ENCODE peak calls at places on chromosomes 12 and 14, in five cellular contexts. C is A549, J is foreskin keratinocyte, Y is PC-9, W is heart left ventricle. L is an unnamed sample.
A peak's percentile ranks its signal among the peaks of the same experiment; 100 is the strongest.

GRCh38 chr12:74646831-74647230 is 109.2 kb downstream of the ATXN7L3B start:
- DNase-seq in C (no peak), J (no peak), Y (peak; percentile 38), W (no peak), L (no peak)

GRCh38 chr14:105285174-105285573 is 15.6 kb downstream of the BRF1 start:
- DNase-seq in C (no peak), J (no peak), Y (no peak), W (no peak), L (no peak)

GRCh38 chr12:131112016-131112415 is 158.3 kb downstream of the ADGRD1 start:
- DNase-seq in C (no peak), J (no peak), Y (no peak), W (no peak), L (peak; percentile 91)

GRCh38 chr14:82911930-82912329 is 1378.3 kb upstream of the SEL1L start:
- DNase-seq in C (no peak), J (no peak), Y (no peak), W (no peak), L (no peak)

GRCh38 chr14:24852312-24853060 is 197.5 kb downstream of the STXBP6 start:
- DNase-seq in C (no peak), J (no peak), Y (no peak), W (no peak), L (no peak)

GRCh38 chr14:98867726-98868125 is 404.3 kb downstream of the BCL11B start:
- DNase-seq in C (no peak), J (no peak), Y (no peak), W (no peak), L (no peak)

GRCh38 chr14:60349663-60350365 is 100.8 kb downstream of the PPM1A start:
- DNase-seq in C (peak; percentile 56), J (no peak), Y (no peak), W (no peak), L (peak; percentile 17)

GRCh38 chr12:23066095-23066494 is 441.1 kb downstream of the ETNK1 start:
- DNase-seq in C (no peak), J (no peak), Y (no peak), W (no peak), L (no peak)

GRCh38 chr14:34710006-34710405 is 4.4 kb downstream of the CFL2 start:
- DNase-seq in C (no peak), J (no peak), Y (no peak), W (no peak), L (no peak)

GRCh38 chr14:69701857-69702256 is 65.1 kb upstream of the SRSF5 start:
- DNase-seq in C (no peak), J (no peak), Y (no peak), W (no peak), L (no peak)

GRCh38 chr12:123075591-123076171 is 75.2 kb downstream of the PITPNM2 start:
- DNase-seq in C (no peak), J (no peak), Y (peak; percentile 72), W (no peak), L (no peak)

GRCh38 chr14:64928239-64929002 is 14.1 kb downstream of the GPX2 start:
- DNase-seq in C (no peak), J (no peak), Y (no peak), W (no peak), L (no peak)

GRCh38 chr12:93244514-93245077 is 133.1 kb upstream of the NUDT4 start:
- DNase-seq in C (no peak), J (no peak), Y (no peak), W (no peak), L (no peak)

GRCh38 chr12:48907243-48907642 is 18.0 kb downstream of the FKBP11 start:
- DNase-seq in C (no peak), J (no peak), Y (no peak), W (no peak), L (no peak)
- H3K27ac ChIP-seq in C (no peak overlapping the region), J (no peak overlapping the region), Y (no peak overlapping the region), W (no peak overlapping the region), L (no peak overlapping the region)

GRCh38 chr14:92783813-92784431 is 10.2 kb upstream of the GOLGA5 start:
- DNase-seq in C (peak; percentile 69), J (no peak), Y (peak; percentile 71), W (no peak), L (peak; percentile 56)

GRCh38 chr14:92780444-92780843 is 13.7 kb upstream of the GOLGA5 start:
- DNase-seq in C (no peak), J (no peak), Y (peak; percentile 40), W (no peak), L (no peak)

GRCh38 chr14:92786427-92786756 is 7.7 kb upstream of the GOLGA5 start:
- DNase-seq in C (no peak), J (no peak), Y (no peak), W (no peak), L (no peak)

GRCh38 chr14:92785601-92786426 is 8.3 kb upstream of the GOLGA5 start:
- DNase-seq in C (no peak), J (peak; percentile 58), Y (peak; percentile 69), W (peak; percentile 68), L (peak; percentile 64)

DNA sequence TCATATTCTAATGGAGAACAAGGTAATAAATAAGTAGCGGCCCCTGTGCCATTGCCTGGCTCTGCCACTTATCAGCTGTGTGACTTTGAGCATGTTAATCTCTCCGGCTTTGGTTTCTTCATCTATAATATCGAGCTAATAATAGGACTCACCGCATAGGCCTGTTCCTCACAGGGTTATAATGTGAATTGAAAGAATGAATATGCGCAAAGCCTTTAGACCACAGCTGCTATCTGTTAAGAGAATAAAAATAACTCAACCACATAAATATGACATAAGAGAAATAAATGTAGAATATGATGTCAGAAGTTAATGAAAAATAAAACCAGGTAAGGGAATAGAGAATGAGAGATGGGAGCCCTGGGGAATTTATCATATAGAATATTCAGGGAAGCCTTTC is 13.2 kb upstream of the GOLGA5 start:
- DNase-seq in C (no peak), J (no peak), Y (no peak), W (no peak), L (no peak)
- H3K27ac ChIP-seq in C (no peak overlapping the region), J (no peak overlapping the region), Y (no peak overlapping the region), W (peak overlapping the region; percentile 28), L (no peak overlapping the region)

GRCh38 chr12:52061470-52062166 is 8.2 kb upstream of the ATG101 start:
- DNase-seq in C (no peak), J (no peak), Y (no peak), W (peak; percentile 27), L (no peak)
- H3K27ac ChIP-seq in C (no peak overlapping the region), J (no peak overlapping the region), Y (no peak overlapping the region), W (peak overlapping the region; percentile 87), L (no peak overlapping the region)

GRCh38 chr12:171743-172705 is 41.9 kb downstream of the SLC6A12 start:
- DNase-seq in C (no peak), J (no peak), Y (no peak), W (no peak), L (no peak)

GRCh38 chr12:170361-171225 is 43.4 kb downstream of the SLC6A12 start:
- DNase-seq in C (no peak), J (no peak), Y (no peak), W (no peak), L (no peak)

GRCh38 chr12:174596-174995 is 39.4 kb downstream of the SLC6A12 start:
- DNase-seq in C (no peak), J (no peak), Y (no peak), W (no peak), L (no peak)

GRCh38 chr12:171276-171675 is 42.7 kb downstream of the SLC6A12 start:
- DNase-seq in C (no peak), J (no peak), Y (no peak), W (no peak), L (no peak)

GRCh38 chr12:172732-173161 is 41.2 kb downstream of the SLC6A12 start:
- DNase-seq in C (no peak), J (no peak), Y (no peak), W (no peak), L (no peak)
- H3K27ac ChIP-seq in C (no peak overlapping the region), J (no peak overlapping the region), Y (no peak overlapping the region), W (no peak overlapping the region), L (no peak overlapping the region)

GRCh38 chr12:121520586-121521086 is 60.2 kb downstream of the KDM2B start:
- DNase-seq in C (no peak), J (no peak), Y (no peak), W (no peak), L (no peak)
- H3K27ac ChIP-seq in C (no peak overlapping the region), J (no peak overlapping the region), Y (no peak overlapping the region), W (no peak overlapping the region), L (no peak overlapping the region)

GRCh38 chr14:100665518-100666032 is 61.1 kb upstream of the DLK1 start:
- DNase-seq in C (no peak), J (no peak), Y (no peak), W (no peak), L (no peak)
- H3K27ac ChIP-seq in C (peak overlapping the region; percentile 54), J (no peak overlapping the region), Y (no peak overlapping the region), W (peak overlapping the region; percentile 63), L (no peak overlapping the region)

DNA sequence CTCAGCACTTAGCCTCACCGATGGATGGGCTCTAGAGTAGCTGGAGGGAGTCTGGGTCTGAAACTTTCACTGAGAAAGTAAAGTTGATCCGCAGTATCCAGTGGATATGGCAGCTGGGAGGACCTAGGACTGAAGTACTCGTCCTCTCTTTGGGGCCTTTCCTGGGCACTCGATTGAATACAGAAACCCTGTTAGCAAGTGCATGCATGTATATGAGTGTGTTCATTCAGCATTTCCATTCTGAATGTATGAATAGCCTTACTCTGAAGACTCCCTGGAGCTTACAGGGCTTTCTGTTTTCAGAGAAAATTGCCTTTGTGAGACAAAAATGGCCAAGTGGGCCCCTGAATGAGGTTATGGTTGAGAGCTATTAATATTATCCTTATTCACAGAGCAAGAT is 62.8 kb downstream of the DAD1 start:
- DNase-seq in C (no peak), J (no peak), Y (no peak), W (no peak), L (no peak)
- H3K27ac ChIP-seq in C (no peak overlapping the region), J (no peak overlapping the region), Y (no peak overlapping the region), W (no peak overlapping the region), L (no peak overlapping the region)

GRCh38 chr14:95330591-95331370 is 11.1 kb upstream of the CLMN start:
- DNase-seq in C (no peak), J (no peak), Y (no peak), W (no peak), L (no peak)
- H3K27ac ChIP-seq in C (no peak overlapping the region), J (no peak overlapping the region), Y (no peak overlapping the region), W (no peak overlapping the region), L (no peak overlapping the region)

GRCh38 chr12:49295087-49296001 is at the start of gene PRPH:
- DNase-seq in C (no peak), J (no peak), Y (no peak), W (no peak), L (no peak)
- H3K27ac ChIP-seq in C (no peak within 1 kb of the TSS), J (no peak within 1 kb of the TSS), Y (no peak within 1 kb of the TSS), W (no peak within 1 kb of the TSS), L (no peak within 1 kb of the TSS)

DNA sequence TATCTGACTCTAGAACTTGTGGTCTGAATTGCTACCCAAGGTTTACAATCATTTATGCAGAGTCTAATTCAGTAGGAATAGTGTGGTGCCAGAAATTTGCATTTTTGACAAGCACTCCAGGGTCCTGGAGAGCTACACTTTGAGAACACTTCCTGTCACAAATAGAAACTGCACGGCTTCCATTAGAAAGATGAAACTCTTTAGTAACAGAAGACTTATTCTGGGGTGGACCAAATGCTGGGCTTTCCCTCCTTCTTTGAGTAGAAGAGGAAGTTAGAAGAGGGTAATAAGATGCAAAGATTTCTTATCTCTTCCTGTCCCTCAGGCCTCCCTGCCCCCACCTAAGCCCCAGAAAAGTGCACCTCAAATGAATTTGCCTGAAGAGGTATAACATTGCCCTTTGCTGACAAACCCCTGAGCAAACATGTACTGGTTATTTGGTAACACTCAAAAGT is 28.4 kb downstream of the DGLUCY start:
- DNase-seq in C (no peak), J (no peak), Y (no peak), W (no peak), L (no peak)
- H3K27ac ChIP-seq in C (no peak overlapping the region), J (no peak overlapping the region), Y (no peak overlapping the region), W (no peak overlapping the region), L (no peak overlapping the region)